ENCODE peak calls at places on chromosomes 11 and 22, in five cellular contexts. T, S, C, D and Q are unnamed samples.

GRCh38 chr11:124676386-124676785 is 2.7 kb downstream of the SPA17 start:
- DNase-seq in T (no peak), S (no peak), C (no peak), D (no peak), Q (no peak)

GRCh38 chr11:1863352-1864215 is 10.7 kb downstream of the LSP1 start:
- DNase-seq in T (no peak), S (peak), C (no peak), D (no peak), Q (peak)

GRCh38 chr11:74492974-74493815 is at the start of gene LIPT2:
- DNase-seq in T (peak), S (peak), C (peak), D (peak), Q (peak)

GRCh38 chr22:49328076-49328475 is 499.6 kb downstream of the BRD1 start:
- DNase-seq in T (no peak), S (no peak), C (no peak), D (no peak), Q (no peak)

GRCh38 chr22:20430641-20431519 is 6.7 kb downstream of the SCARF2 start:
- DNase-seq in T (no peak), S (no peak), C (no peak), D (peak), Q (peak)

GRCh38 chr11:118290923-118291322 is 13.6 kb upstream of the CD3E start:
- DNase-seq in T (no peak), S (no peak), C (no peak), D (no peak), Q (no peak)

GRCh38 chr22:23115369-23115768 is 26.4 kb downstream of the RSPH14 start:
- DNase-seq in T (no peak), S (no peak), C (no peak), D (no peak), Q (no peak)

GRCh38 chr11:3947084-3947483 is 91.6 kb downstream of the STIM1 start:
- DNase-seq in T (peak), S (no peak), C (no peak), D (no peak), Q (no peak)

GRCh38 chr11:12121504-12121903 is 11.1 kb downstream of the MICAL2 start:
- DNase-seq in T (no peak), S (no peak), C (no peak), D (no peak), Q (no peak)

GRCh38 chr11:109697140-109697843 is 275.3 kb downstream of the C11orf87 start:
- DNase-seq in T (no peak), S (peak), C (no peak), D (no peak), Q (peak)

GRCh38 chr22:37229805-37230672 is 14.0 kb downstream of the RAC2 start:
- DNase-seq in T (peak), S (no peak), C (no peak), D (peak), Q (peak)

GRCh38 chr11:68976563-68976962 is 4.2 kb downstream of the MRGPRD start:
- DNase-seq in T (no peak), S (no peak), C (no peak), D (no peak), Q (no peak)

GRCh38 chr11:132960273-132960672 is 572.0 kb downstream of the OPCML start:
- DNase-seq in T (no peak), S (no peak), C (no peak), D (no peak), Q (no peak)

GRCh38 chr11:82927264-82927880 is 25.8 kb downstream of the DDIAS start:
- DNase-seq in T (no peak), S (peak), C (no peak), D (no peak), Q (peak)

GRCh38 chr22:17994424-17995108 is 29.8 kb downstream of the MICAL3 start:
- DNase-seq in T (no peak), S (no peak), C (no peak), D (no peak), Q (no peak)

GRCh38 chr22:44214187-44214586 is 33.5 kb downstream of the PARVG start:
- DNase-seq in T (no peak), S (no peak), C (no peak), D (no peak), Q (no peak)

GRCh38 chr22:29700206-29700948 is 19.4 kb upstream of the CABP7 start:
- DNase-seq in T (no peak), S (no peak), C (no peak), D (no peak), Q (peak)

GRCh38 chr11:78037056-78037455 is 14.0 kb upstream of the KCTD14 start:
- DNase-seq in T (no peak), S (no peak), C (no peak), D (no peak), Q (no peak)

GRCh38 chr11:101617735-101618332 is 34.0 kb upstream of the TRPC6 start:
- DNase-seq in T (no peak), S (no peak), C (no peak), D (no peak), Q (peak)

GRCh38 chr11:122656631-122657101 is 1.1 kb downstream of the UBASH3B start:
- DNase-seq in T (peak), S (no peak), C (no peak), D (peak), Q (peak)

GRCh38 chr11:61011239-61011870 is 39.9 kb downstream of the CD6 start:
- DNase-seq in T (no peak), S (no peak), C (no peak), D (no peak), Q (no peak)

GRCh38 chr11:97290444-97291041 is 900.7 kb downstream of the JRKL start:
- DNase-seq in T (no peak), S (no peak), C (no peak), D (no peak), Q (no peak)

GRCh38 chr11:11396290-11397042 is 43.4 kb upstream of the CSNK2A3 start:
- DNase-seq in T (no peak), S (peak), C (no peak), D (no peak), Q (peak)

GRCh38 chr11:99351620-99352019 is 330.9 kb downstream of the CNTN5 start:
- DNase-seq in T (no peak), S (no peak), C (no peak), D (no peak), Q (peak)

GRCh38 chr22:23071163-23072034 is 1.1 kb downstream of the GNAZ start:
- DNase-seq in T (no peak), S (no peak), C (no peak), D (no peak), Q (no peak)

GRCh38 chr11:34209809-34210208 is 104.4 kb downstream of the NAT10 start:
- DNase-seq in T (no peak), S (no peak), C (no peak), D (no peak), Q (no peak)

GRCh38 chr11:85423331-85423730 is 203.8 kb downstream of the DLG2 start:
- DNase-seq in T (no peak), S (no peak), C (no peak), D (no peak), Q (no peak)

GRCh38 chr22:23847991-23848864 is 9.4 kb upstream of the DERL3 start:
- DNase-seq in T (no peak), S (no peak), C (no peak), D (no peak), Q (no peak)

GRCh38 chr11:128530119-128531091 is 57.0 kb downstream of the ETS1 start:
- DNase-seq in T (no peak), S (peak), C (no peak), D (no peak), Q (peak)

GRCh38 chr11:10503217-10503616 is 37.8 kb downstream of the RNF141 start:
- DNase-seq in T (no peak), S (no peak), C (no peak), D (no peak), Q (no peak)

GRCh38 chr11:96607890-96608558 is 218.2 kb downstream of the JRKL start:
- DNase-seq in T (no peak), S (no peak), C (no peak), D (no peak), Q (peak)

GRCh38 chr22:47355776-47356432 is 593.5 kb downstream of the TBC1D22A start:
- DNase-seq in T (no peak), S (no peak), C (no peak), D (no peak), Q (no peak)

GRCh38 chr11:13772223-13773046 is 104.0 kb downstream of the FAR1 start:
- DNase-seq in T (no peak), S (no peak), C (no peak), D (no peak), Q (peak)

GRCh38 chr11:119108857-119109221 is 1.7 kb downstream of the C2CD2L start:
- DNase-seq in T (no peak), S (no peak), C (no peak), D (no peak), Q (no peak)